ENCODE peak calls at places on chromosomes 11 and 22, in four cellular contexts. One of them, this sample, is unnamed.

GRCh38 chr11:47415949-47416472 is 7.6 kb downstream of the SLC39A13 start:
- DNase-seq in WTC11: no peak
- DNase-seq in SK-N-SH: no peak
- DNase-seq in K562: no peak
- DNase-seq in this sample: no peak

GRCh38 chr11:66227700-66228099 is 40.7 kb upstream of the RAB1B start:
- DNase-seq in SK-N-SH: no peak
- DNase-seq in K562: no peak
- DNase-seq in WTC11: no peak
- DNase-seq in this sample: no peak

GRCh38 chr11:94449437-94449836 is 44.2 kb downstream of the MRE11 start:
- DNase-seq in WTC11: no peak
- DNase-seq in SK-N-SH: no peak
- DNase-seq in K562: no peak
- DNase-seq in this sample: no peak

GRCh38 chr11:92423133-92423532 is 198.5 kb downstream of the FAT3 start:
- DNase-seq in WTC11: no peak
- DNase-seq in SK-N-SH: no peak
- DNase-seq in K562: no peak
- DNase-seq in this sample: no peak

GRCh38 chr22:37636186-37636948 is 3.1 kb upstream of the SH3BP1 start:
- DNase-seq in WTC11: no peak
- DNase-seq in SK-N-SH: no peak
- DNase-seq in K562: peak
- DNase-seq in this sample: no peak

GRCh38 chr22:46753761-46754109 is 8.7 kb upstream of the TBC1D22A start:
- DNase-seq in SK-N-SH: no peak
- DNase-seq in K562: no peak
- DNase-seq in WTC11: no peak
- DNase-seq in this sample: no peak

GRCh38 chr22:48320671-48321515 is 1506.8 kb downstream of the BRD1 start:
- DNase-seq in SK-N-SH: no peak
- DNase-seq in WTC11: no peak
- DNase-seq in K562: no peak
- DNase-seq in this sample: no peak

GRCh38 chr11:105177658-105178057 is 38.1 kb upstream of the CARD18 start:
- DNase-seq in WTC11: no peak
- DNase-seq in K562: no peak
- DNase-seq in SK-N-SH: no peak
- DNase-seq in this sample: no peak

GRCh38 chr11:6413791-6414231 is 5.1 kb downstream of the APBB1 start:
- DNase-seq in SK-N-SH: no peak
- DNase-seq in K562: no peak
- DNase-seq in WTC11: no peak
- DNase-seq in this sample: no peak

GRCh38 chr22:48605856-48606255 is 1221.8 kb downstream of the BRD1 start:
- DNase-seq in WTC11: no peak
- DNase-seq in SK-N-SH: no peak
- DNase-seq in K562: no peak
- DNase-seq in this sample: no peak

GRCh38 chr11:130672911-130673310 is 224.5 kb downstream of the ADAMTS15 start:
- DNase-seq in SK-N-SH: no peak
- DNase-seq in K562: no peak
- DNase-seq in WTC11: no peak
- DNase-seq in this sample: no peak

GRCh38 chr22:19607198-19608113 is 83.2 kb upstream of the CLDN5 start:
- DNase-seq in SK-N-SH: no peak
- DNase-seq in K562: no peak
- DNase-seq in WTC11: peak
- DNase-seq in this sample: no peak

GRCh38 chr22:29912605-29913398 is 29.8 kb downstream of the MTMR3 start:
- DNase-seq in SK-N-SH: no peak
- DNase-seq in WTC11: no peak
- DNase-seq in K562: no peak
- DNase-seq in this sample: no peak

GRCh38 chr11:69899957-69900821 is 81.0 kb upstream of the FGF3 start:
- DNase-seq in K562: peak
- DNase-seq in SK-N-SH: no peak
- DNase-seq in WTC11: no peak
- DNase-seq in this sample: no peak

GRCh38 chr11:96205460-96205809 is 137.6 kb downstream of the MAML2 start:
- DNase-seq in K562: no peak
- DNase-seq in SK-N-SH: no peak
- DNase-seq in WTC11: no peak
- DNase-seq in this sample: no peak

GRCh38 chr11:119085523-119085878 is 820 bp downstream of the HMBS start:
- DNase-seq in K562: peak
- DNase-seq in WTC11: no peak
- DNase-seq in SK-N-SH: peak
- DNase-seq in this sample: no peak

GRCh38 chr11:35875466-35875865 is 68.4 kb upstream of the LDLRAD3 start:
- DNase-seq in SK-N-SH: no peak
- DNase-seq in K562: no peak
- DNase-seq in WTC11: no peak
- DNase-seq in this sample: peak

GRCh38 chr11:67510023-67510345 is 2.0 kb upstream of the CDK2AP2 start:
- DNase-seq in K562: no peak
- DNase-seq in SK-N-SH: no peak
- DNase-seq in WTC11: no peak
- DNase-seq in this sample: no peak

GRCh38 chr22:40797427-40797826 is 21.7 kb downstream of the SLC25A17 start:
- DNase-seq in K562: no peak
- DNase-seq in WTC11: no peak
- DNase-seq in SK-N-SH: no peak
- DNase-seq in this sample: no peak

GRCh38 chr22:36753120-36753802 is 22.7 kb downstream of the IFT27 start:
- DNase-seq in SK-N-SH: no peak
- DNase-seq in K562: no peak
- DNase-seq in WTC11: peak
- DNase-seq in this sample: no peak

GRCh38 chr11:76646882-76647534 is 23.5 kb downstream of the LRRC32 start:
- DNase-seq in SK-N-SH: no peak
- DNase-seq in K562: no peak
- DNase-seq in WTC11: no peak
- DNase-seq in this sample: no peak

GRCh38 chr11:3658252-3658651 is 12.9 kb downstream of the CHRNA10 start:
- DNase-seq in SK-N-SH: no peak
- DNase-seq in WTC11: no peak
- DNase-seq in K562: no peak
- DNase-seq in this sample: no peak

GRCh38 chr22:32950366-32950765 is 107.8 kb downstream of the SYN3 start:
- DNase-seq in WTC11: no peak
- DNase-seq in SK-N-SH: peak
- DNase-seq in K562: no peak
- DNase-seq in this sample: no peak

GRCh38 chr11:15213471-15214231 is 98.9 kb downstream of the INSC start:
- DNase-seq in SK-N-SH: no peak
- DNase-seq in K562: no peak
- DNase-seq in WTC11: no peak
- DNase-seq in this sample: no peak

GRCh38 chr11:40230821-40231220 is 1228.6 kb downstream of the LRRC4C start:
- DNase-seq in WTC11: no peak
- DNase-seq in K562: no peak
- DNase-seq in SK-N-SH: no peak
- DNase-seq in this sample: no peak

GRCh38 chr22:48829908-48830307 is 997.8 kb downstream of the BRD1 start:
- DNase-seq in WTC11: no peak
- DNase-seq in K562: no peak
- DNase-seq in SK-N-SH: no peak
- DNase-seq in this sample: no peak

GRCh38 chr11:74686792-74687191 is 44.4 kb downstream of the CHRDL2 start:
- DNase-seq in WTC11: no peak
- DNase-seq in K562: no peak
- DNase-seq in SK-N-SH: no peak
- DNase-seq in this sample: no peak

GRCh38 chr11:134372961-134373360 is 39.1 kb downstream of the B3GAT1 start:
- DNase-seq in K562: no peak
- DNase-seq in WTC11: no peak
- DNase-seq in SK-N-SH: no peak
- DNase-seq in this sample: no peak

GRCh38 chr22:38572065-38572464 is 2.1 kb upstream of the DMC1 start:
- DNase-seq in SK-N-SH: peak
- DNase-seq in K562: peak
- DNase-seq in WTC11: no peak
- DNase-seq in this sample: peak

GRCh38 chr11:6623391-6624363 is 4.5 kb upstream of the TPP1 start:
- DNase-seq in WTC11: no peak
- DNase-seq in K562: no peak
- DNase-seq in SK-N-SH: no peak
- DNase-seq in this sample: no peak

GRCh38 chr11:65403607-65404121 is 17.2 kb downstream of the FRMD8 start:
- DNase-seq in WTC11: no peak
- DNase-seq in K562: peak
- DNase-seq in SK-N-SH: no peak
- DNase-seq in this sample: no peak

GRCh38 chr11:11810764-11811726 is 30.7 kb upstream of the USP47 start:
- DNase-seq in K562: peak
- DNase-seq in WTC11: peak
- DNase-seq in SK-N-SH: no peak
- DNase-seq in this sample: no peak

GRCh38 chr11:7077101-7077500 is 11.7 kb upstream of the RBMXL2 start:
- DNase-seq in SK-N-SH: no peak
- DNase-seq in K562: peak
- DNase-seq in WTC11: peak
- DNase-seq in this sample: peak

DNA sequence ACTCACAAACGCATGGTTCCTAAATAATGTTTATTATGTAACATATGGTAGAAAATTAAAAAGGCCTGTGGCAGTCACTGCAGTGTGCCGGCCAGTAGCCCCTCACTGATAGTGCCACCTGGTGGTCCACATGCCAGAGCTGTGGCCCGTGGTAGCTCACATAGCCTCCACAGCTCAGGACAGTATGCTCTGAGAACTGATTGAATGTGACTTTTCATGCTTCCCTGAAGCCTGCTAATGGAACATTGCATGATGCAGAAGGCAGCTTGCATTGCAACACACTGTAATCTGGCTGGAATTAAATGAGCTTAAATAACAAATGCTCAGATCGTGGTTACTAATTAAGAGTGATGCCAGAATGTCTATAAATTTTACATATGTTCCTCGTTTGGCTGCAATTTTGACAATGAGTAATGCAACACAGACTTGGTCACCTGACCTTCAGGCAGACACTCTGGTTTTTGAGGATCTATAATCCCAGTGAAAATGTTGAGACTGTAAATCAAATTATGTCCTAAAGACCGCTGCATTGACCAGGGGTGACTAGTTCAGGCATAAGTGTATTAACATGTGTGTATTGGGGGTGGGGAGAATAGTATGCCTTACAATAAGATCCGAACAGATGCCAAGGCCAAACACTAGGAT is 566.4 kb downstream of the METTL15 start:
- DNase-seq in K562: peak
- DNase-seq in SK-N-SH: peak
- DNase-seq in WTC11: peak
- DNase-seq in this sample: peak
- TF ChIP-seq TEAD4 in K562: no peak
- TF ChIP-seq TEAD4 in SK-N-SH: no peak
- TF ChIP-seq TEAD4 in WTC11: no peak
- TF ChIP-seq TEAD4 in this sample: no peak

DNA sequence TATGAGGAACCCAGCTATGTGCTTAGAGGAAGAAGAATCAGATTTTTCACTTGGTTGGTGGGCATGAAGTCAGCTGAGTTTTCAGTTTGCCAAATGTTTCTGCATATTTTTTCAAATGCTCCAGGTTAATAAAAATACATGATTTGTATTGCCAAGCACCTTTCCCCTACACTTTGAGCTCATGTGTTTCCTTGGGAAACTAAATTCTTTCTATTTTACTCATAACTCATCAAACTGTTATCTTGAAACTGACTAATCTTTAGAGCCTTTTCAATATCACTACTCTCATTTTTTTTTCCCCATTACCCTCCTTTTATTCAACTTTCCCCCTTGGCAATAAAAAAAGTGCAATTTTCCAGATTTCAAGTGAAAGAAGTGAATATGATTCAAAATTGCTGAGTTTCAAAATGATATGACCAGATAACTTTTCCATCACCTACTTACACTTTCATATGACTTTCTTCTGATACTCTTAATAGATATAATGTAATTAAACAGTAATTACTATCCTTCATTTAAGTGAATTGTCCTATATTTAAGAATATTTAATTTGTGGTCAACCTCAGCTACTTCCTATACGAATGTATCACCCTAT is 91.9 kb upstream of the SOX6 start:
- DNase-seq in SK-N-SH: no peak
- DNase-seq in WTC11: no peak
- DNase-seq in K562: no peak
- DNase-seq in this sample: no peak
- TF ChIP-seq TEAD4 in SK-N-SH: no peak
- TF ChIP-seq TEAD4 in WTC11: no peak
- TF ChIP-seq TEAD4 in K562: no peak
- TF ChIP-seq TEAD4 in this sample: no peak

DNA sequence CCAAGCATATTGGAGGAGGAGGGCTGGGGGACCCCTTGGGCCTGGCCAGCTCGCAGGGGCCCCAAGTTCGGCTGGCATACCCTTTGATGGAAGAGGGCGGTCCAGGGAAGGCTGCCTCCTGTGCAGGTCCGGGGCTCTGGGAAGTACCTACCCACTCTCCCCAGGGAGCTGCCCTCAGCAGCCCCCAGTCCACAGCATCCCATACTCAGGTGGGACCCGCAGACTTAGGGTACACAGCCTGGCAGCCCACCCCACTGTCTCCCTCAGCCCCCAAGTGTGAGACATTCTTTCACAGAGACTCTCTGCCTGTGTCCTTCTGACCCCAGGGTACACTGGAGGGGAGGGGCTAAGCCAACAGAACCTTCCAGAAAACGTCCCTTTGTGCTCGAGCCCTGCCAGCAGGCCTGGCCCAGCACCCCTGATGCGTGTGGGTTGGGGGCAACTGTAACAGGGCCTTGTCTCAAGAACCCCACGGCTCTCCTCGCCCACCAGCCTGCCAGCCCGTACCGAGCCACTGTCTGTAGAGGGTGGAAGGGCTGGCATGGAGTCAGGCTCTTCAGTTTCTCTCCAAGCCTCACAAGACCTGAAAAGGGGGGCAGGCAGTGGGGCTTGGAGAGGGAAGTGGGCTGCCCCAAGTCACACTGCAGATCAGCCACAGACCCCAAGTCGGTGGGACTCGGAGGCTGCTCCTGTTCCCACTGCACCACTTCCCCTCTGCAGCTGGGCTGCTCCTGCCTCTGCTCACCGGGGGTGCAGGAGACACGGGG is 7.0 kb upstream of the TNFRSF13C start:
- DNase-seq in K562: no peak
- DNase-seq in SK-N-SH: no peak
- DNase-seq in WTC11: no peak
- DNase-seq in this sample: no peak
- TF ChIP-seq TEAD4 in K562: no peak
- TF ChIP-seq TEAD4 in SK-N-SH: no peak
- TF ChIP-seq TEAD4 in WTC11: no peak
- TF ChIP-seq TEAD4 in this sample: no peak

DNA sequence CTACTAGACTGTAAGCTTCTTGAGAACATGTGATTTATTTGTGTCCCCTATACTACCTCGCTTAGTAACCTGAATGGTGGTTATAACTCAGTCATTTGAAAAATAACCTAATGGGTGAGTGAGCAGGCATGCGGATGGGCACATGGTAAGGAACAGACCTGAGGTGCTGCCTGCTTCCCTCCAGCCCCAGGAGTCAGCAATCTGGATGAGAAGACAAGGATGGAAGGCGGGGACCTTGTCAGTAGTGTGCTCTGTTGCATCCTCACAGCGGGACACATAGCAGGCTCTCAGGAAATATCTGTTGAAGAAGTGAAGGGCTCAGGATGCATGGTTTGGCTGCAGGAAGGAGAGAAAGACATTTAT is 108.6 kb downstream of the ZBTB16 start:
- DNase-seq in SK-N-SH: no peak
- DNase-seq in WTC11: no peak
- DNase-seq in K562: no peak
- DNase-seq in this sample: no peak
- TF ChIP-seq TEAD4 in SK-N-SH: no peak
- TF ChIP-seq TEAD4 in WTC11: no peak
- TF ChIP-seq TEAD4 in K562: no peak
- TF ChIP-seq TEAD4 in this sample: no peak